ENCODE peak calls at places on chromosomes 13 and 19, in four cellular contexts. One of them, this sample, is unnamed.
A peak's percentile ranks its signal among the peaks of the same experiment; 100 is the strongest.

GRCh38 chr19:39327990-39328705 is 7.5 kb upstream of the LRFN1 start:
- DNase-seq in K562: peak; percentile 78
- DNase-seq in HCT116: no peak
- DNase-seq in Panc1: peak; percentile 97
- DNase-seq in this sample: peak; percentile 22

GRCh38 chr13:25691654-25692053 is 319.9 kb downstream of the ATP8A2 start:
- DNase-seq in K562: no peak
- DNase-seq in HCT116: no peak
- DNase-seq in Panc1: no peak
- DNase-seq in this sample: no peak

GRCh38 chr19:2609389-2610116 is 92.9 kb downstream of the GNG7 start:
- DNase-seq in K562: no peak
- DNase-seq in HCT116: no peak
- DNase-seq in Panc1: no peak
- DNase-seq in this sample: no peak

GRCh38 chr13:86282450-86282849 is 483.2 kb upstream of the SLITRK6 start:
- DNase-seq in K562: no peak
- DNase-seq in Panc1: no peak
- DNase-seq in HCT116: no peak
- DNase-seq in this sample: no peak

GRCh38 chr19:41309225-41310030 is 544 bp upstream of the CCDC97 start:
- DNase-seq in Panc1: no peak
- DNase-seq in K562: no peak
- DNase-seq in HCT116: no peak
- DNase-seq in this sample: no peak

GRCh38 chr13:23748591-23748990 is 140.6 kb downstream of the MIPEP start:
- DNase-seq in HCT116: no peak
- DNase-seq in Panc1: no peak
- DNase-seq in K562: no peak
- DNase-seq in this sample: no peak

GRCh38 chr19:55066107-55066709 is 3.3 kb upstream of the RDH13 start:
- DNase-seq in K562: no peak
- DNase-seq in HCT116: no peak
- DNase-seq in Panc1: no peak
- DNase-seq in this sample: no peak

GRCh38 chr13:82751221-82751620 is 1131.1 kb downstream of the SLITRK1 start:
- DNase-seq in Panc1: no peak
- DNase-seq in HCT116: no peak
- DNase-seq in K562: no peak
- DNase-seq in this sample: no peak

GRCh38 chr19:45973564-45974338 is at the start of gene NOVA2:
- DNase-seq in Panc1: no peak
- DNase-seq in K562: peak; percentile 99
- DNase-seq in HCT116: peak; percentile 69
- DNase-seq in this sample: no peak

GRCh38 chr19:35975608-35976214 is 19.3 kb upstream of the SDHAF1 start:
- DNase-seq in HCT116: no peak
- DNase-seq in K562: peak; percentile 78
- DNase-seq in Panc1: no peak
- DNase-seq in this sample: no peak

GRCh38 chr13:31627097-31627496 is 112.2 kb upstream of the RXFP2 start:
- DNase-seq in Panc1: no peak
- DNase-seq in K562: no peak
- DNase-seq in HCT116: no peak
- DNase-seq in this sample: no peak

GRCh38 chr13:33262069-33262487 is 23.5 kb downstream of the STARD13 start:
- DNase-seq in HCT116: peak; percentile 66
- DNase-seq in Panc1: no peak
- DNase-seq in K562: no peak
- DNase-seq in this sample: peak; percentile 88

GRCh38 chr19:4152241-4152998 is 1.0 kb upstream of the CREB3L3 start:
- DNase-seq in HCT116: no peak
- DNase-seq in Panc1: no peak
- DNase-seq in K562: no peak
- DNase-seq in this sample: no peak

GRCh38 chr13:113998781-113999617 is 25.1 kb upstream of the C13orf46 start:
- DNase-seq in Panc1: no peak
- DNase-seq in K562: no peak
- DNase-seq in HCT116: no peak
- DNase-seq in this sample: no peak
- TF ChIP-seq CTCF in Panc1: no peak
- TF ChIP-seq CTCF in K562: no peak
- TF ChIP-seq CTCF in HCT116: no peak
- TF ChIP-seq CTCF in this sample: no peak

DNA sequence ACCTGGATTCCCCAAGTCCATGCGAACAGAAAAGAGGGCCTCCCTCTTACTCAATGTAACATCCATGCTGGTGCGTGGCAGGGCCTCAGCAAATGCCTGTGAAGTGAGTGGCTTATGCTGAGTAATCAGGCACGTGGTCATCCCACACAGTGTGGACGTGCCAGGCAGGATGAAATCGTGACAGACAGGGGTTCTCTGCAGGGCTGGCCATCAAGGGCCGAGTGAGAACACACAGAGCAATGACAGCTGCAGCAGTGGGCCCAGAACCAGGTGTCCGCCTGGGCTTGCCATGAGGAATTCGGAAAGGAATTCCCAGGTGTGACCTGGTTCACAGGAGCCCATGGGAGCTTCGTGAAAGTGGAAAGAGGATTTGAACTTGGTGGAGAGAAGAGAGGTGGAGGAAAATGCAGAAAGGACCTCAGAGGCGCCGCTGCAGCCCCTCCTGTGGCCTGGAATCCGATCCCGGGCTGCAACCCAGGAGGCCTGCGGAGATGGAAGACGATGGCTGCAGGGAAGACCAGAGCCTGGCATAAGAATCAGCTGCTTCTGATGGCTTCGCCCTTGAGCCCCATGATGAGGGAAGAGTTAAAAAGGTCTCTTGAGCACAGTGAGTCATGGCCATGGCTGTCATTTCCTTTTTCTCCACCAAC is 34.6 kb upstream of the SOX1 start:
- DNase-seq in K562: no peak
- DNase-seq in Panc1: no peak
- DNase-seq in HCT116: no peak
- DNase-seq in this sample: no peak
- TF ChIP-seq TCF7L2 in K562: no peak
- TF ChIP-seq TCF7L2 in Panc1: no peak
- TF ChIP-seq TCF7L2 in HCT116: no peak
- TF ChIP-seq TCF7L2 in this sample: no peak

GRCh38 chr13:19093437-19093836 is 88.2 kb downstream of the TUBA3C start:
- DNase-seq in HCT116: no peak
- DNase-seq in K562: no peak
- DNase-seq in Panc1: no peak
- DNase-seq in this sample: no peak

GRCh38 chr13:19085876-19086275 is 95.7 kb downstream of the TUBA3C start:
- DNase-seq in HCT116: no peak
- DNase-seq in K562: no peak
- DNase-seq in Panc1: no peak
- DNase-seq in this sample: no peak

GRCh38 chr13:19089315-19089714 is 92.3 kb downstream of the TUBA3C start:
- DNase-seq in K562: peak; percentile 18
- DNase-seq in HCT116: no peak
- DNase-seq in Panc1: no peak
- DNase-seq in this sample: peak; percentile 9

GRCh38 chr13:19088416-19088815 is 93.2 kb downstream of the TUBA3C start:
- DNase-seq in K562: no peak
- DNase-seq in HCT116: no peak
- DNase-seq in Panc1: no peak
- DNase-seq in this sample: no peak

DNA sequence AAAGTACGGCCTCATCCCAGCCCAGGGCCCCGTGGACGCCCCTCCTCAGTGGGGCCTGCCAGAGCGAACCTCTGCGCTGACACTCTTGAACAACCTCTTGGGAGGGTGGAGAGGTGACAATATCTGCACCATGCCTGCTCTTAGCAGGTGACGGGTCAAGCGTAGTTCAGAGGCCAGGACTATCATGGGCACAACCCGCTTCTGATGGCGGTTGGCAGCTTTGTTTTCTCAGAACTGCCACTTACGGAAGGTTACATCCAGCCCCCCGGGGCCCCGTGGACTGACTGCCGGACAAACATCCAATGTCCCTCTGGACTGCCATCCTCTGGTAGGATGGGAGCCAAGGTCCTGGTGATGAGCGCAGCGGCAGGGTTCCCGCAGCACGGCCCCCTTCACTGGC is 91.1 kb downstream of the TUBA3C start:
- DNase-seq in K562: no peak
- DNase-seq in Panc1: no peak
- DNase-seq in HCT116: no peak
- DNase-seq in this sample: no peak
- TF ChIP-seq CTCF in K562: no peak
- TF ChIP-seq CTCF in Panc1: no peak
- TF ChIP-seq CTCF in HCT116: no peak
- TF ChIP-seq CTCF in this sample: no peak

DNA sequence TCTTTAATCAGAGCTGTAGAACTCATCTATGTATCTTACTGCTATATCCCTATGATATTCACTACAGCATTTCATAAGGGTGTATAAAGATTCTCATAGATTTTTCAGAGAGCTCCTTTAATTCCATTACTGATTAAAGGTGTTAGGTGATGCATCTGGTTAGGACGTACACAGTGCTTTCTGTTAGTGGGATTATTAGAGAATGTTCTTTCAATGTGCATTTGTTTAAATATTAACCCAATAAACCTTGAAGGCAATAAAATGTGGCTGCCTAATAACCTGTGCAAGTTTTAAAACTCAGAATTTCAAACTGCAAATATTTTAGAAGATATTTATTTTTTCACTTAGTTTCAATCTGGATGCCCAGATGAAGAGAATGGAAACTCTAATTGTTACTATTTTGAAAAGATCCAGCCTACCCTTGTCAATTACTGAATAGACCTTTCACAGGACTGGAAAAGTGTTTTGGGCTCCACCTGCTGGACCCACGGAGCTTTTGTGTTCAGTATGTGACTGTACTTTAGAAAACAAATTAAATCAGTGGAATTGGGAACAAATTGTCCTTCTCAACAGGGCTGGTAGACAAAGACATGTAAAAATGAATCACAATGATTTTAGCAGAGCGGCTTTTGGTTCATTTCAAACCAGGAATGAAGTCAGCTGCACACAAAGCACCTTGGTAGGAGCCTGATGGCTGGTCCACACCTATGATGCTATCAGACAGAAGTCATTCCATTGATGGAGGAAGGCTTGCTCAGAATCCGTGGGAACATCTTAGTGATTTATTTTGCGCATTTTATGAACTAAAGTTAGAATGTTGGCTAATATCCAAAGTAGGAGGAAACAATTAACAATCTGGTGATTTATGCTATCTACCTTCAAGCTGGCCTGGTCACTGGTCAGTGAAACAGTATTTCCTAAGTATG is 89.5 kb upstream of the RAP2A start:
- DNase-seq in Panc1: no peak
- DNase-seq in K562: no peak
- DNase-seq in HCT116: peak; percentile 49
- DNase-seq in this sample: peak; percentile 62
- TF ChIP-seq TCF7L2 in Panc1: no peak
- TF ChIP-seq TCF7L2 in K562: no peak
- TF ChIP-seq TCF7L2 in HCT116: no peak
- TF ChIP-seq TCF7L2 in this sample: no peak

GRCh38 chr19:48686103-48686502 is 9.7 kb upstream of the FUT2 start:
- DNase-seq in Panc1: no peak
- DNase-seq in HCT116: no peak
- DNase-seq in K562: no peak
- DNase-seq in this sample: peak; percentile 85
- TF ChIP-seq CTCF in Panc1: no peak
- TF ChIP-seq CTCF in HCT116: no peak
- TF ChIP-seq CTCF in K562: no peak
- TF ChIP-seq CTCF in this sample: no peak

GRCh38 chr19:48950830-48951519 is 3.7 kb upstream of the BAX start:
- DNase-seq in Panc1: no peak
- DNase-seq in K562: no peak
- DNase-seq in HCT116: no peak
- DNase-seq in this sample: no peak
- TF ChIP-seq TCF7L2 in Panc1: no peak
- TF ChIP-seq TCF7L2 in K562: no peak
- TF ChIP-seq TCF7L2 in HCT116: no peak
- TF ChIP-seq TCF7L2 in this sample: no peak

This sample was measured in HepG2.